ENCODE peak calls at places on chromosome 16, in six cellular contexts. One of them, this sample, is unnamed.

GRCh38 chr16:50329446-50330189 is 39.2 kb downstream of the BRD7 start:
- DNase-seq in GM06990: no peak
- DNase-seq in AG09319: no peak
- DNase-seq in activated CD8-positive, alpha-beta T cell treated with anti-CD3 and anti-CD28 coated beads for 36 hours: no peak
- DNase-seq in cardiac fibroblast: no peak
- DNase-seq in tibial artery: no peak
- DNase-seq in this sample: no peak

GRCh38 chr16:26118575-26118974 is 426.8 kb downstream of the HS3ST4 start:
- DNase-seq in cardiac fibroblast: no peak
- DNase-seq in AG09319: no peak
- DNase-seq in GM06990: no peak
- DNase-seq in activated CD8-positive, alpha-beta T cell treated with anti-CD3 and anti-CD28 coated beads for 36 hours: no peak
- DNase-seq in tibial artery: no peak
- DNase-seq in this sample: no peak

GRCh38 chr16:58589311-58589890 is 40.2 kb downstream of the CNOT1 start:
- DNase-seq in activated CD8-positive, alpha-beta T cell treated with anti-CD3 and anti-CD28 coated beads for 36 hours: no peak
- DNase-seq in AG09319: peak; percentile 49
- DNase-seq in GM06990: no peak
- DNase-seq in tibial artery: no peak
- DNase-seq in cardiac fibroblast: no peak
- DNase-seq in this sample: no peak

GRCh38 chr16:74026373-74027281 is 270.0 kb upstream of the PSMD7 start:
- DNase-seq in tibial artery: no peak
- DNase-seq in activated CD8-positive, alpha-beta T cell treated with anti-CD3 and anti-CD28 coated beads for 36 hours: no peak
- DNase-seq in GM06990: no peak
- DNase-seq in AG09319: no peak
- DNase-seq in cardiac fibroblast: no peak
- DNase-seq in this sample: no peak

GRCh38 chr16:19196871-19197270 is 28.8 kb downstream of the SYT17 start:
- DNase-seq in cardiac fibroblast: no peak
- DNase-seq in AG09319: no peak
- DNase-seq in tibial artery: no peak
- DNase-seq in activated CD8-positive, alpha-beta T cell treated with anti-CD3 and anti-CD28 coated beads for 36 hours: no peak
- DNase-seq in GM06990: no peak
- DNase-seq in this sample: no peak

GRCh38 chr16:77961811-77962210 is 60.5 kb upstream of the CLEC3A start:
- DNase-seq in tibial artery: no peak
- DNase-seq in cardiac fibroblast: no peak
- DNase-seq in activated CD8-positive, alpha-beta T cell treated with anti-CD3 and anti-CD28 coated beads for 36 hours: no peak
- DNase-seq in GM06990: no peak
- DNase-seq in AG09319: no peak
- DNase-seq in this sample: no peak

GRCh38 chr16:27974896-27975540 is 88.5 kb downstream of the GSG1L start:
- DNase-seq in cardiac fibroblast: no peak
- DNase-seq in GM06990: no peak
- DNase-seq in AG09319: no peak
- DNase-seq in activated CD8-positive, alpha-beta T cell treated with anti-CD3 and anti-CD28 coated beads for 36 hours: no peak
- DNase-seq in tibial artery: no peak
- DNase-seq in this sample: no peak

GRCh38 chr16:65117701-65118448 is 4.0 kb downstream of the CDH11 start:
- DNase-seq in GM06990: no peak
- DNase-seq in AG09319: peak; percentile 64
- DNase-seq in activated CD8-positive, alpha-beta T cell treated with anti-CD3 and anti-CD28 coated beads for 36 hours: peak; percentile 60
- DNase-seq in tibial artery: peak; percentile 83
- DNase-seq in cardiac fibroblast: peak; percentile 89
- DNase-seq in this sample: peak; percentile 49

GRCh38 chr16:85319208-85319983 is 207.1 kb upstream of the CIBAR2 start:
- DNase-seq in GM06990: no peak
- DNase-seq in cardiac fibroblast: no peak
- DNase-seq in AG09319: no peak
- DNase-seq in activated CD8-positive, alpha-beta T cell treated with anti-CD3 and anti-CD28 coated beads for 36 hours: no peak
- DNase-seq in tibial artery: no peak
- DNase-seq in this sample: no peak

GRCh38 chr16:3017262-3017805 is 649 bp downstream of the CLDN6 start:
- DNase-seq in GM06990: no peak
- DNase-seq in tibial artery: no peak
- DNase-seq in activated CD8-positive, alpha-beta T cell treated with anti-CD3 and anti-CD28 coated beads for 36 hours: no peak
- DNase-seq in cardiac fibroblast: no peak
- DNase-seq in AG09319: no peak
- DNase-seq in this sample: no peak

GRCh38 chr16:3015865-3016521 is 2.0 kb downstream of the CLDN6 start:
- DNase-seq in GM06990: no peak
- DNase-seq in tibial artery: no peak
- DNase-seq in activated CD8-positive, alpha-beta T cell treated with anti-CD3 and anti-CD28 coated beads for 36 hours: no peak
- DNase-seq in cardiac fibroblast: no peak
- DNase-seq in AG09319: no peak
- DNase-seq in this sample: no peak

GRCh38 chr16:3020247-3020603 is at the start of gene TNFRSF12A:
- DNase-seq in tibial artery: peak; percentile 88
- DNase-seq in activated CD8-positive, alpha-beta T cell treated with anti-CD3 and anti-CD28 coated beads for 36 hours: peak; percentile 82
- DNase-seq in cardiac fibroblast: peak; percentile 79
- DNase-seq in AG09319: no peak
- DNase-seq in GM06990: peak; percentile 84
- DNase-seq in this sample: peak; percentile 93

GRCh38 chr16:3019594-3020246 is 448 bp upstream of the TNFRSF12A start:
- DNase-seq in GM06990: no peak
- DNase-seq in cardiac fibroblast: no peak
- DNase-seq in tibial artery: no peak
- DNase-seq in activated CD8-positive, alpha-beta T cell treated with anti-CD3 and anti-CD28 coated beads for 36 hours: peak; percentile 27
- DNase-seq in AG09319: no peak
- DNase-seq in this sample: no peak

DNA sequence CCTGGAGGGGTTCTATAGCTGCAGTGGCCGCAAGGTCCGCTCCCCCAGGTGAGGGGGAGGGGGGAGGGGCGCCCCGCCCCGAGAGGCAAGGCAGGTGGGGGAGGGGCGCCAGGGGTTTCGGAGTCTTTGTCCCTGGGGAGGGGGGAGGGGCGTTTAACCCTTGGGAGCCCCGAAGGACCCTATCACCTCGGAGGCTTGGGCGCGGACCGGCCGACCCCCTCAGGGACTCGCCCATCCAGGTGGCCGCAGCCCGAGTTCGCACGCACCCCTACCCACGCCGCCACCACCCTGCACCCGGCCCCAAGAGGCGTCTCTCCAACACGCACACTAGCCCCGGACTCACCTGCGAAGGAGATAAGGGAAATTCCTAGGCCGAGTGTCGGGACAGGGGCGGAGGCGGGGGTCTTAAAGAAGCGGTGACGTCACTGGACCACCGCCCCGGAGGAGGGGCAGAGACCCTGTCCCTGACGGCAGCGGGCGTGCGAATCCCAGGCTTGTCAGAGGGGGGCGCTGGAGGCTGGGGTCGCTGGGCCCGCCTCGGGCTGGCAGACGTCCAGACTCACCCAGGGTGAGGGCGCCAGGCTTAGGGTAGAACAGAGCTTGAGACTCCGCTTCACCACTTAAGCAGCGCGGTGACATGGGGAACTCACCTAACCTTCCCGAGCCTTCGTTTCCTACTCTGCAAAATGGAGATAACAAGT is at the start of gene CLDN6:
- DNase-seq in tibial artery: no peak
- DNase-seq in GM06990: no peak
- DNase-seq in AG09319: no peak
- DNase-seq in activated CD8-positive, alpha-beta T cell treated with anti-CD3 and anti-CD28 coated beads for 36 hours: peak; percentile 69
- DNase-seq in cardiac fibroblast: no peak
- DNase-seq in this sample: no peak
- TF ChIP-seq CTCF in tibial artery: no peak
- TF ChIP-seq CTCF in GM06990: peak; percentile 29
- TF ChIP-seq CTCF in AG09319: peak; percentile 10
- TF ChIP-seq CTCF in activated CD8-positive, alpha-beta T cell treated with anti-CD3 and anti-CD28 coated beads for 36 hours: peak; percentile 57
- TF ChIP-seq CTCF in cardiac fibroblast: peak; percentile 23
- TF ChIP-seq CTCF in this sample: peak; percentile 47

DNA sequence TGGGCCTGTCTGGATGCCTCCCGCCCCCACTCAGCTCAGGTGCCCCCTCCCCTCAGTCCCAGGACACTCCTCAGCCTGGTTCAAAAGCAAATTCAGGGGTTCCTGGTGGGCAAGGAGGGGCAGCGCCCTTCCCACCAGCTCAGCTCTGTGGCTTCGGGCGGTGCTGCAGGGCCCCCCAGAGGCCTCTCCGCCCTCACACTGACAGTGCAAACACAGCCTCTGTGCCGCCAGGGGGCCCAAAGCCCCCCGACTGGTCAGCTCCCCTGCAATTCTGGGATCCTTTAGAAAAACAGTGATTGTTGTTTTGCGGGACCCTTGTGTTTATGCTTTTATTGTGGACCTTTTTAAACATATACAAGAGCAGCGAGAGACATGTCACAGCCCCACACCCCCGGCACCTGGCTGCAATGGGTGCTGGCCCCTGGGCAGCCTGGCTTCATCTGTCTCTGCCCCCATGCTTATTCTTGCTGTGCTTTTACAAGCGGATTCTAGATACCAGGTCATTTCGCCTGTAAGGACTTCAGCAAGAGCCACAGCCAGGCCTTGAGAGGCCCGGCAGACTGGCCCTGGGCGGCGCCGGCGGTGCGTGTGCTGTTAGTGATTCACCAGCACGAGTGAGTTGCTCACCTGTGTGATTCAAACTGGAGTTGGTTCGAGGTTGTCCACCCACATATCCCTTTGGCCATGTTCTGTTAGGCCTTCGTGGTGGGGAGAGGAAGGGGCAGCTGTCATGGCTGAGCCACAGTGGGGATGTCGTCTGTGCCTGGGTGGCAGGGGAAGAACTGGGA is 21.2 kb downstream of the ZNF469 start:
- DNase-seq in cardiac fibroblast: no peak
- DNase-seq in tibial artery: no peak
- DNase-seq in GM06990: no peak
- DNase-seq in AG09319: no peak
- DNase-seq in activated CD8-positive, alpha-beta T cell treated with anti-CD3 and anti-CD28 coated beads for 36 hours: no peak
- DNase-seq in this sample: no peak
- TF ChIP-seq CTCF in cardiac fibroblast: no peak
- TF ChIP-seq CTCF in tibial artery: no peak
- TF ChIP-seq CTCF in GM06990: peak; percentile 12
- TF ChIP-seq CTCF in AG09319: no peak
- TF ChIP-seq CTCF in activated CD8-positive, alpha-beta T cell treated with anti-CD3 and anti-CD28 coated beads for 36 hours: no peak
- TF ChIP-seq CTCF in this sample: no peak

DNA sequence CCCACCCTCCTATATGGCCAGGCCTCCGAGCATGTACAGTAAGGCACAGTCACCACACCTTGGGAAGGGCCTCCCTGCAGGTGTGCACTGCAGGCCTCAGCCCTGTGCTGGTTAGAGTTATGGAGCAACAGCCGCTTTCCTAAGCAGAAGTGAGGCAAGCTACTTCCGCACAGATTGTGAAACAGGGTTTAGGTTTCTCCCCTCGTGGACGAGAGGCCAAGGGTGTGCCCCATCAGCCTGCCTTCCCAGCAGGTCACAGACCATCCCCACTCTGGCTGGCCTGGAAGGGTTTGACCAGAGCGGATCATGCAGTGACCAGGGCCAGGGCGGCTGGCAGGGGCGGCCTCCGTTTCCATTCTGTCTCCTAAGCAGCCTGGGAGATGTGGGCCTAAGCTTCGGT is 4.7 kb downstream of the MSRB1 start:
- DNase-seq in AG09319: no peak
- DNase-seq in GM06990: no peak
- DNase-seq in tibial artery: no peak
- DNase-seq in cardiac fibroblast: no peak
- DNase-seq in activated CD8-positive, alpha-beta T cell treated with anti-CD3 and anti-CD28 coated beads for 36 hours: no peak
- DNase-seq in this sample: no peak
- TF ChIP-seq CTCF in AG09319: no peak
- TF ChIP-seq CTCF in GM06990: no peak
- TF ChIP-seq CTCF in tibial artery: no peak
- TF ChIP-seq CTCF in cardiac fibroblast: no peak
- TF ChIP-seq CTCF in activated CD8-positive, alpha-beta T cell treated with anti-CD3 and anti-CD28 coated beads for 36 hours: no peak
- TF ChIP-seq CTCF in this sample: no peak

GRCh38 chr16:72947379-72948237 is 100.3 kb downstream of the ZFHX3 start:
- DNase-seq in cardiac fibroblast: no peak
- DNase-seq in activated CD8-positive, alpha-beta T cell treated with anti-CD3 and anti-CD28 coated beads for 36 hours: no peak
- DNase-seq in AG09319: no peak
- DNase-seq in tibial artery: peak; percentile 80
- DNase-seq in GM06990: no peak
- DNase-seq in this sample: no peak
- TF ChIP-seq CTCF in cardiac fibroblast: no peak
- TF ChIP-seq CTCF in activated CD8-positive, alpha-beta T cell treated with anti-CD3 and anti-CD28 coated beads for 36 hours: no peak
- TF ChIP-seq CTCF in AG09319: no peak
- TF ChIP-seq CTCF in tibial artery: no peak
- TF ChIP-seq CTCF in GM06990: no peak
- TF ChIP-seq CTCF in this sample: no peak

GRCh38 chr16:89596957-89597644 is 16.3 kb upstream of the DPEP1 start:
- DNase-seq in cardiac fibroblast: no peak
- DNase-seq in activated CD8-positive, alpha-beta T cell treated with anti-CD3 and anti-CD28 coated beads for 36 hours: no peak
- DNase-seq in tibial artery: no peak
- DNase-seq in GM06990: no peak
- DNase-seq in AG09319: no peak
- DNase-seq in this sample: no peak
- TF ChIP-seq CTCF in cardiac fibroblast: no peak
- TF ChIP-seq CTCF in activated CD8-positive, alpha-beta T cell treated with anti-CD3 and anti-CD28 coated beads for 36 hours: no peak
- TF ChIP-seq CTCF in tibial artery: no peak
- TF ChIP-seq CTCF in GM06990: no peak
- TF ChIP-seq CTCF in AG09319: no peak
- TF ChIP-seq CTCF in this sample: no peak

DNA sequence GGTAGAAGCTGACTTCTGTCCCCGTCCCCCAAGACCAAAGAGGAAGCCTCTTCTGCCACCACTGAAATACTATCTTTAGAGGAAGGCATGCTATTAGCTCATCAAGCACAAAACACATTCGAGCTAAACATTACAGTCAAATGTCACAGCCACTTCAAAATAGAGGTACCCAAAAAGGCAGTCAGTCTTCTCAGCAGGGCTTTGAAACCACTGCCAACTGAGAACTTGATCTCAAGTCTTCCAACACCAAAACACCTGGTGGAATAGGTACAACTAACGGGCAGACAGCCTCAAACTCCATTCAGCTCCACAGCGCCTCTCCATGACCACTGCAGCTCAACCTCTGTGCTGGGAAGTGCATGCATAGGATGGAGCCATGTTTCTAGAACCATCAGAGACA is 36.0 kb downstream of the ZFHX3 start:
- DNase-seq in tibial artery: peak; percentile 32
- DNase-seq in activated CD8-positive, alpha-beta T cell treated with anti-CD3 and anti-CD28 coated beads for 36 hours: no peak
- DNase-seq in GM06990: no peak
- DNase-seq in AG09319: no peak
- DNase-seq in cardiac fibroblast: no peak
- DNase-seq in this sample: no peak
- TF ChIP-seq CTCF in tibial artery: no peak
- TF ChIP-seq CTCF in activated CD8-positive, alpha-beta T cell treated with anti-CD3 and anti-CD28 coated beads for 36 hours: no peak
- TF ChIP-seq CTCF in GM06990: no peak
- TF ChIP-seq CTCF in AG09319: no peak
- TF ChIP-seq CTCF in cardiac fibroblast: no peak
- TF ChIP-seq CTCF in this sample: no peak

This sample was measured in GM13976.